ENCODE peak calls at places on chromosomes 6 and 20, in eight cellular contexts. E is stomach; N is heart right ventricle; K is BE2C; Y is tibial nerve; J is right cardiac atrium; S is CD4-positive, alpha-beta T cell; R is sigmoid colon. V is an unnamed sample. For H3K9me3, the result is how much of the 10 kb centered on the place peaks cover.

GRCh38 chr6:85574932-85575598 is 18.6 kb downstream of the SNX14 start:
- DNase-seq in Y (no peak), E (no peak), N (no peak), J (no peak), K (no peak), R (no peak), S (no peak), V (no peak)

GRCh38 chr20:540391-541201 is 3.0 kb downstream of the CSNK2A1 start:
- DNase-seq in N (no peak), Y (no peak), E (no peak), J (no peak), S (no peak), K (no peak), R (no peak), V (no peak)

GRCh38 chr6:43714311-43715055 is 26.9 kb upstream of the MRPS18A start:
- DNase-seq in E (no peak), R (peak), J (no peak), N (no peak), Y (peak), S (no peak), K (no peak), V (no peak)

GRCh38 chr20:64160536-64161495 is 3.4 kb upstream of the MYT1 start:
- DNase-seq in R (no peak), Y (no peak), S (no peak), J (no peak), E (no peak), K (peak), N (no peak), V (no peak)

GRCh38 chr20:49231461-49231860 is 12.2 kb downstream of the DDX27 start:
- DNase-seq in K (no peak), E (no peak), N (no peak), J (no peak), R (no peak), Y (no peak), S (no peak), V (no peak)

GRCh38 chr6:89023591-89024441 is 56.7 kb upstream of the PNRC1 start:
- DNase-seq in S (no peak), R (peak), K (no peak), J (peak), Y (no peak), E (no peak), N (peak), V (no peak)

GRCh38 chr6:6414946-6415345 is 94.5 kb upstream of the F13A1 start:
- DNase-seq in J (no peak), N (no peak), Y (no peak), S (no peak), K (no peak), R (no peak), E (no peak), V (no peak)

GRCh38 chr6:163943647-163944395 is 529.3 kb downstream of the QKI start:
- DNase-seq in N (peak), E (no peak), J (peak), Y (no peak), S (no peak), K (no peak), R (no peak), V (no peak)

GRCh38 chr6:92647630-92648029 is 771.7 kb downstream of the EPHA7 start:
- DNase-seq in J (no peak), K (no peak), E (no peak), Y (no peak), R (no peak), S (no peak), N (no peak), V (no peak)

GRCh38 chr6:78243519-78243918 is 590.7 kb downstream of the MEI4 start:
- DNase-seq in R (no peak), N (no peak), J (no peak), E (no peak), Y (no peak), K (peak), S (no peak), V (no peak)

GRCh38 chr6:157657754-157658153 is 165.3 kb upstream of the SNX9 start:
- DNase-seq in E (no peak), J (no peak), N (no peak), K (no peak), S (no peak), R (no peak), Y (no peak), V (no peak)

GRCh38 chr6:140311146-140311545 is 936.7 kb upstream of the CITED2 start:
- DNase-seq in Y (no peak), N (no peak), E (no peak), J (no peak), S (no peak), K (no peak), R (no peak), V (no peak)

GRCh38 chr6:30685977-30686907 is at the start of gene PPP1R18:
- DNase-seq in K (peak), R (peak), N (peak), J (peak), Y (peak), S (peak), E (peak), V (peak)

GRCh38 chr6:4008324-4009047 is 70.5 kb downstream of the FAM217A start:
- DNase-seq in E (no peak), J (no peak), N (no peak), Y (no peak), K (peak), S (no peak), R (no peak), V (no peak)
- H3K9me3 ChIP-seq in E (under half), J (under half), N (under half), Y (under half), K (under half), S (under half), R (under half), V (under half)

DNA sequence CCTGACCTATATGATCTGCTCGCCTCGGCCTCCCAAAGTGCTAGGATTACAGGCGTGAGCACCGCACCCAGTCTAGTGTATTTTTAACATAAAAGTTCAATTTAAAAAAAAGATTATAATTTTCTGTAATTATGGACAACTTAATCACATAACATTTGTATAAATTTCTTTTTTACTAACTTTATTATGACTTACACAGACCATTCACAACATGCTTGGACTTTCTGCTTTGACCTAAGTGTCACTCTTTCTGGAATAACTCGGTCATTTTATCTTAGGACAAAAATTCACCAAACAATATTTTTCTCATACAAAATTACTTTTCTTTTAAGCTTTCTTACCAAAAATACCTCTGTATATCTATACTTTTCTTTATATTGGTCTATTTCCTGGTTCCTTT is 15.4 kb upstream of the IL22RA2 start:
- DNase-seq in R (no peak), S (no peak), E (no peak), J (no peak), K (peak), Y (no peak), N (no peak), V (no peak)
- H3K9me3 ChIP-seq in R (under half), S (under half), E (under half), J (under half), K (under half), Y (under half), N (under half), V (under half)

GRCh38 chr20:16132399-16132798 is 440.8 kb downstream of the KIF16B start:
- DNase-seq in S (no peak), N (no peak), J (no peak), K (no peak), Y (no peak), R (no peak), E (no peak), V (no peak)
- H3K9me3 ChIP-seq in S (under half), N (under half), J (under half), K (under half), Y (under half), R (under half), E (under half), V (under half)

GRCh38 chr20:41600926-41601631 is 17.1 kb downstream of the CHD6 start:
- DNase-seq in N (no peak), R (no peak), K (no peak), J (no peak), E (no peak), Y (no peak), S (no peak), V (no peak)
- H3K9me3 ChIP-seq in N (under half), R (under half), K (under half), J (under half), E (half or more), Y (under half), S (half or more), V (under half)